ENCODE peak calls at places on chromosomes 16 and 17, in six cellular contexts. M is uterus, O is stomach, L is tibial artery, D is cardiac fibroblast, A is activated B cell treated with CpG ODN at 0.5 μM for 24 hours. Z is an unnamed sample.

GRCh38 chr17:76644995-76645394 is 1.4 kb upstream of the ST6GALNAC1 start:
- DNase-seq in D (no peak), L (no peak), O (peak; percentile 84), A (no peak), M (no peak), Z (no peak)

GRCh38 chr17:41792835-41793748 is 6.6 kb upstream of the JUP start:
- DNase-seq in L (no peak), D (peak; percentile 90), A (no peak), O (peak; percentile 83), M (peak; percentile 54), Z (no peak)

GRCh38 chr17:30363715-30364202 is 15.0 kb upstream of the CPD start:
- DNase-seq in D (peak; percentile 88), M (no peak), A (peak; percentile 21), O (peak; percentile 51), L (no peak), Z (peak; percentile 71)

GRCh38 chr17:4514206-4514605 is 15.5 kb downstream of the SPNS2 start:
- DNase-seq in D (no peak), L (no peak), A (no peak), O (peak; percentile 78), M (no peak), Z (no peak)

GRCh38 chr17:45243750-45244149 is 18.1 kb downstream of the SPATA32 start:
- DNase-seq in O (peak; percentile 80), L (no peak), M (no peak), D (no peak), A (no peak), Z (no peak)

GRCh38 chr16:69093974-69094373 is 11.5 kb upstream of the HAS3 start:
- DNase-seq in L (no peak), D (no peak), M (no peak), O (no peak), A (no peak), Z (no peak)

GRCh38 chr17:57275365-57275764 is 19.0 kb downstream of the MSI2 start:
- DNase-seq in M (no peak), O (no peak), L (no peak), A (no peak), D (no peak), Z (no peak)

GRCh38 chr16:24701521-24701951 is 27.9 kb upstream of the TNRC6A start:
- DNase-seq in D (peak; percentile 85), O (no peak), L (peak; percentile 71), M (peak; percentile 32), A (no peak), Z (no peak)

GRCh38 chr16:89119161-89119621 is 25.5 kb downstream of the ACSF3 start:
- DNase-seq in M (no peak), D (no peak), O (no peak), L (no peak), A (no peak), Z (no peak)

GRCh38 chr17:15957206-15957605 is 12.3 kb downstream of the ADORA2B start:
- DNase-seq in M (no peak), D (no peak), L (no peak), A (no peak), O (no peak), Z (no peak)

GRCh38 chr16:25235991-25236390 is 19.2 kb downstream of the AQP8 start:
- DNase-seq in D (no peak), A (no peak), M (no peak), O (no peak), L (no peak), Z (no peak)

GRCh38 chr17:48601528-48602430 is 3.0 kb downstream of the HOXB6 start:
- DNase-seq in O (no peak), M (no peak), L (no peak), D (no peak), A (no peak), Z (no peak)

GRCh38 chr17:40218740-40219072 is 398 bp upstream of the WIPF2 start:
- DNase-seq in D (peak; percentile 88), A (peak; percentile 65), O (peak; percentile 61), L (peak; percentile 75), M (peak; percentile 76), Z (peak; percentile 82)

GRCh38 chr17:36851230-36851629 is 86.0 kb upstream of the LHX1 start:
- DNase-seq in L (no peak), A (no peak), O (no peak), D (no peak), M (no peak), Z (no peak)

GRCh38 chr17:70588003-70588402 is 418.7 kb downstream of the KCNJ2 start:
- DNase-seq in M (no peak), L (no peak), D (no peak), O (no peak), A (no peak), Z (no peak)

GRCh38 chr16:14284930-14285541 is 213.9 kb downstream of the MRTFB start:
- DNase-seq in M (no peak), A (no peak), D (peak; percentile 77), O (peak; percentile 67), L (no peak), Z (peak; percentile 40)
- TF ChIP-seq CTCF in M (no peak), A (no peak), D (peak; percentile 42), O (no peak), L (peak; percentile 31), Z (peak; percentile 71)

GRCh38 chr16:62068747-62069146 is 32.5 kb upstream of the CDH8 start:
- DNase-seq in D (no peak), A (no peak), L (no peak), O (no peak), M (no peak), Z (peak; percentile 8)
- TF ChIP-seq CTCF in D (peak; percentile 16), A (no peak), L (no peak), O (no peak), M (no peak), Z (peak; percentile 17)

DNA sequence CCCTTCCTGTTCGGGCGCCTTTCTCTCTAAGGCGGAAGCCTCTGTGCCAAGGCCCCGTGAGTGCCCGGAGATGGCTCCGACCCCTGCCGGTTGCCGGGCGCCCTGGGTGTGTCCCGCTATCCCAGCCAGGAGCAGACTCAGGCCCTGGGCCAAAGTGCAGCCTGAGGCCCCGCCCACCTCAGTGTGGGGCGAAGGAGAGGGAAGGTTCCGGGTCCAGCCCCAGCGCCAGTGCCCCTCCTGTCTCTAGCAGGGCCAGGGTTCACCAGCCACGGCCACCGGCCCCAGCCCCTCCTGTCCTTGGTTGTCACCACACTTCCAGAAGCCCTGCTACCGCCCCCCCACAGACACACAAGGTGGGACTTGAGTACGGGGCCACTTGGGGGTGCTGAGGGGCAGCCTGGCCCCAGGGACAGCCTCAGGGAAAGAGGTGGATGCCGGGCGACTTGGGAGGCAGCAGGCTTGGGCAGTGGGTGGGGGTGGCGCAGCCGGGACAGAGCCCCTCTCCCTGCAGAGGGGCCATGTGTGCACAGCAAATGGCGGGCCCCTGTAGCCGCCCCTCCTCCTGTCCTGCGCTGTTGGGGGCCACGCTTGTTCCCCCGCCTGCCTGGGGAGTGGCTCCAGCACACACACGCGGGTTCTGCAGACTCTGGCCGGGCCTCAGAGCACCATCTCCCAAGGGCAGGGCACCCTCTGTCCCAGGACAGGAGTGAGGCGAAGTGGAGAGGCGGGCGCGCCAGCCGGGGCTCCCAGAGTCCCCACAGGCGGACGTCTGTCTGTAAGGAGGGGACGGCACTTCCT is 6.0 kb downstream of the C1QTNF8 start:
- DNase-seq in A (no peak), D (no peak), M (peak; percentile 42), O (peak; percentile 78), L (peak; percentile 92), Z (no peak)
- TF ChIP-seq CTCF in A (no peak), D (no peak), M (no peak), O (no peak), L (peak; percentile 37), Z (no peak)

GRCh38 chr17:65809366-65809765 is 247.9 kb upstream of the AXIN2 start:
- DNase-seq in L (no peak), O (no peak), M (no peak), D (peak; percentile 10), A (no peak), Z (no peak)

GRCh38 chr17:65813306-65813705 is 251.9 kb upstream of the AXIN2 start:
- DNase-seq in O (no peak), M (no peak), L (no peak), D (no peak), A (no peak), Z (no peak)

GRCh38 chr17:65817951-65818350 is 256.5 kb upstream of the AXIN2 start:
- DNase-seq in D (no peak), L (no peak), A (no peak), M (no peak), O (no peak), Z (no peak)

GRCh38 chr17:65811043-65811442 is 249.6 kb upstream of the AXIN2 start:
- DNase-seq in A (no peak), M (no peak), D (no peak), O (no peak), L (no peak), Z (no peak)

DNA sequence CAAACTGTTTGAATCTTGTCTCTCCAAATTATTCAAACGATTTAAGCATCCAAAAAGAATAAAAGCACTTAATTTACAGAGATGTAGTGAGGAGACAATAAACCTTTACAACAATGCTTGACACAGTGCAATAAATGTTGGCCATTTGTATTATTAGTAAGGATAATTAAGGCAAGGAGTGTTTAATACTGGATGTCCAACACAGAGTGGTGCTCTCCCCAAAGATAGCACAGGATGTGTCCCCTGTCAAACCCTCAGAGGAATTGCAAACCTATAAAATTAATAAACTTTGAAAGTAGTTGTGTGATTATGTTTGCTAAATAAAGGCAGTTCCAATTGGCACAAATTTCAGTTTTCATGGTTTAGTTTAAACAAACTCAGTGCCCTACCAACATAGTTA is 253.0 kb upstream of the AXIN2 start:
- DNase-seq in O (no peak), A (no peak), D (no peak), M (no peak), L (no peak), Z (no peak)
- TF ChIP-seq CTCF in O (no peak), A (no peak), D (no peak), M (no peak), L (no peak), Z (no peak)

GRCh38 chr17:73646409-73647305 is 2.4 kb upstream of the SDK2 start:
- DNase-seq in A (no peak), O (peak; percentile 13), D (no peak), M (no peak), L (no peak), Z (no peak)

GRCh38 chr17:73643846-73644144 is 450 bp downstream of the SDK2 start:
- DNase-seq in D (no peak), O (no peak), M (no peak), L (no peak), A (no peak), Z (no peak)

GRCh38 chr17:73643012-73643845 is 1.0 kb downstream of the SDK2 start:
- DNase-seq in L (no peak), D (no peak), A (peak; percentile 46), M (no peak), O (peak; percentile 17), Z (no peak)

GRCh38 chr17:73644145-73645049 is at the start of gene SDK2:
- DNase-seq in D (no peak), A (peak; percentile 26), L (no peak), M (no peak), O (peak; percentile 22), Z (no peak)

GRCh38 chr17:73645050-73645871 is 1.0 kb upstream of the SDK2 start:
- DNase-seq in A (peak; percentile 62), O (peak; percentile 25), D (peak; percentile 24), M (no peak), L (no peak), Z (no peak)
- TF ChIP-seq CTCF in A (no peak), O (no peak), D (no peak), M (no peak), L (no peak), Z (peak; percentile 8)

GRCh38 chr16:49338867-49339266 is 34.7 kb upstream of the C16orf78 start:
- DNase-seq in M (no peak), A (no peak), L (no peak), D (no peak), O (peak; percentile 3), Z (no peak)
- TF ChIP-seq CTCF in M (no peak), A (no peak), L (no peak), D (no peak), O (no peak), Z (no peak)

Z was measured in GM10248.